ENCODE peak calls at places on chromosomes 11 and 22, in ten cellular contexts. One of them, this sample, is unnamed.

GRCh38 chr11:115939104-115939503 is 434.9 kb upstream of the CADM1 start:
- DNase-seq in AG10803: no peak
- DNase-seq in GM12865: no peak
- DNase-seq in MCF 10A: no peak
- DNase-seq in Caki2: peak
- DNase-seq in NCI-H1417 treated with DMSO at 0.1 percent for 48 hours: no peak
- DNase-seq in pancreas: no peak
- DNase-seq in GM18507: no peak
- DNase-seq in CD8-positive, alpha-beta T cell: no peak
- DNase-seq in activated CD8-positive, alpha-beta memory T cell treated with anti-CD3 and anti-CD28 coated beads, Interleukin-2, amount 50 U/mL, for 48 hours: no peak
- DNase-seq in this sample: no peak

GRCh38 chr22:25824828-25825474 is 83.0 kb downstream of the MYO18B start:
- DNase-seq in GM18507: no peak
- DNase-seq in NCI-H1417 treated with DMSO at 0.1 percent for 48 hours: no peak
- DNase-seq in Caki2: no peak
- DNase-seq in CD8-positive, alpha-beta T cell: no peak
- DNase-seq in GM12865: no peak
- DNase-seq in activated CD8-positive, alpha-beta memory T cell treated with anti-CD3 and anti-CD28 coated beads, Interleukin-2, amount 50 U/mL, for 48 hours: no peak
- DNase-seq in pancreas: no peak
- DNase-seq in MCF 10A: no peak
- DNase-seq in AG10803: no peak
- DNase-seq in this sample: no peak

GRCh38 chr22:25114369-25115362 is 85.0 kb upstream of the CRYBB3 start:
- DNase-seq in CD8-positive, alpha-beta T cell: no peak
- DNase-seq in pancreas: no peak
- DNase-seq in AG10803: no peak
- DNase-seq in GM18507: no peak
- DNase-seq in activated CD8-positive, alpha-beta memory T cell treated with anti-CD3 and anti-CD28 coated beads, Interleukin-2, amount 50 U/mL, for 48 hours: no peak
- DNase-seq in MCF 10A: no peak
- DNase-seq in NCI-H1417 treated with DMSO at 0.1 percent for 48 hours: no peak
- DNase-seq in GM12865: no peak
- DNase-seq in Caki2: no peak
- DNase-seq in this sample: no peak

GRCh38 chr11:73582636-73583035 is 15.3 kb downstream of the FAM168A start:
- DNase-seq in pancreas: no peak
- DNase-seq in GM12865: no peak
- DNase-seq in NCI-H1417 treated with DMSO at 0.1 percent for 48 hours: no peak
- DNase-seq in activated CD8-positive, alpha-beta memory T cell treated with anti-CD3 and anti-CD28 coated beads, Interleukin-2, amount 50 U/mL, for 48 hours: no peak
- DNase-seq in CD8-positive, alpha-beta T cell: no peak
- DNase-seq in MCF 10A: no peak
- DNase-seq in GM18507: no peak
- DNase-seq in AG10803: no peak
- DNase-seq in Caki2: no peak
- DNase-seq in this sample: no peak

GRCh38 chr11:121040614-121041002 is 16.7 kb downstream of the TBCEL start:
- DNase-seq in MCF 10A: no peak
- DNase-seq in pancreas: no peak
- DNase-seq in NCI-H1417 treated with DMSO at 0.1 percent for 48 hours: no peak
- DNase-seq in GM18507: no peak
- DNase-seq in activated CD8-positive, alpha-beta memory T cell treated with anti-CD3 and anti-CD28 coated beads, Interleukin-2, amount 50 U/mL, for 48 hours: no peak
- DNase-seq in CD8-positive, alpha-beta T cell: no peak
- DNase-seq in Caki2: no peak
- DNase-seq in GM12865: no peak
- DNase-seq in AG10803: no peak
- DNase-seq in this sample: no peak

GRCh38 chr11:8031248-8032115 is 44.3 kb downstream of the EIF3F start:
- DNase-seq in activated CD8-positive, alpha-beta memory T cell treated with anti-CD3 and anti-CD28 coated beads, Interleukin-2, amount 50 U/mL, for 48 hours: peak
- DNase-seq in AG10803: no peak
- DNase-seq in GM12865: no peak
- DNase-seq in NCI-H1417 treated with DMSO at 0.1 percent for 48 hours: no peak
- DNase-seq in CD8-positive, alpha-beta T cell: no peak
- DNase-seq in pancreas: no peak
- DNase-seq in GM18507: no peak
- DNase-seq in Caki2: no peak
- DNase-seq in MCF 10A: no peak
- DNase-seq in this sample: no peak

GRCh38 chr11:7665473-7666291 is 7.6 kb downstream of the CYB5R2 start:
- DNase-seq in GM18507: peak
- DNase-seq in NCI-H1417 treated with DMSO at 0.1 percent for 48 hours: no peak
- DNase-seq in pancreas: peak
- DNase-seq in Caki2: peak
- DNase-seq in activated CD8-positive, alpha-beta memory T cell treated with anti-CD3 and anti-CD28 coated beads, Interleukin-2, amount 50 U/mL, for 48 hours: peak
- DNase-seq in CD8-positive, alpha-beta T cell: peak
- DNase-seq in MCF 10A: peak
- DNase-seq in AG10803: peak
- DNase-seq in GM12865: peak
- DNase-seq in this sample: peak

GRCh38 chr11:26028294-26028954 is 303.5 kb upstream of the ANO3 start:
- DNase-seq in CD8-positive, alpha-beta T cell: no peak
- DNase-seq in NCI-H1417 treated with DMSO at 0.1 percent for 48 hours: no peak
- DNase-seq in MCF 10A: peak
- DNase-seq in GM18507: no peak
- DNase-seq in activated CD8-positive, alpha-beta memory T cell treated with anti-CD3 and anti-CD28 coated beads, Interleukin-2, amount 50 U/mL, for 48 hours: no peak
- DNase-seq in pancreas: no peak
- DNase-seq in AG10803: peak
- DNase-seq in GM12865: no peak
- DNase-seq in Caki2: peak
- DNase-seq in this sample: no peak

GRCh38 chr11:1568451-1568911 is 3.6 kb downstream of the DUSP8 start:
- DNase-seq in Caki2: no peak
- DNase-seq in GM18507: no peak
- DNase-seq in CD8-positive, alpha-beta T cell: peak
- DNase-seq in pancreas: peak
- DNase-seq in activated CD8-positive, alpha-beta memory T cell treated with anti-CD3 and anti-CD28 coated beads, Interleukin-2, amount 50 U/mL, for 48 hours: no peak
- DNase-seq in AG10803: no peak
- DNase-seq in GM12865: peak
- DNase-seq in MCF 10A: no peak
- DNase-seq in NCI-H1417 treated with DMSO at 0.1 percent for 48 hours: peak
- DNase-seq in this sample: no peak

GRCh38 chr11:12693485-12694181 is 19.4 kb downstream of the TEAD1 start:
- DNase-seq in Caki2: peak
- DNase-seq in MCF 10A: peak
- DNase-seq in pancreas: peak
- DNase-seq in AG10803: peak
- DNase-seq in GM12865: peak
- DNase-seq in activated CD8-positive, alpha-beta memory T cell treated with anti-CD3 and anti-CD28 coated beads, Interleukin-2, amount 50 U/mL, for 48 hours: no peak
- DNase-seq in NCI-H1417 treated with DMSO at 0.1 percent for 48 hours: peak
- DNase-seq in GM18507: no peak
- DNase-seq in CD8-positive, alpha-beta T cell: no peak
- DNase-seq in this sample: peak

GRCh38 chr22:50179937-50180726 is 5.6 kb upstream of the TRABD start:
- DNase-seq in AG10803: no peak
- DNase-seq in GM12865: no peak
- DNase-seq in GM18507: no peak
- DNase-seq in MCF 10A: no peak
- DNase-seq in activated CD8-positive, alpha-beta memory T cell treated with anti-CD3 and anti-CD28 coated beads, Interleukin-2, amount 50 U/mL, for 48 hours: no peak
- DNase-seq in pancreas: no peak
- DNase-seq in Caki2: no peak
- DNase-seq in NCI-H1417 treated with DMSO at 0.1 percent for 48 hours: no peak
- DNase-seq in CD8-positive, alpha-beta T cell: no peak
- DNase-seq in this sample: peak

GRCh38 chr22:21860640-21861039 is 6.8 kb downstream of the MAPK1 start:
- DNase-seq in activated CD8-positive, alpha-beta memory T cell treated with anti-CD3 and anti-CD28 coated beads, Interleukin-2, amount 50 U/mL, for 48 hours: no peak
- DNase-seq in NCI-H1417 treated with DMSO at 0.1 percent for 48 hours: no peak
- DNase-seq in CD8-positive, alpha-beta T cell: no peak
- DNase-seq in AG10803: no peak
- DNase-seq in MCF 10A: no peak
- DNase-seq in GM18507: no peak
- DNase-seq in Caki2: no peak
- DNase-seq in GM12865: no peak
- DNase-seq in pancreas: no peak
- DNase-seq in this sample: no peak

GRCh38 chr11:7251487-7251835 is 243 bp upstream of the SYT9 start:
- DNase-seq in activated CD8-positive, alpha-beta memory T cell treated with anti-CD3 and anti-CD28 coated beads, Interleukin-2, amount 50 U/mL, for 48 hours: no peak
- DNase-seq in Caki2: no peak
- DNase-seq in GM12865: no peak
- DNase-seq in MCF 10A: no peak
- DNase-seq in CD8-positive, alpha-beta T cell: no peak
- DNase-seq in GM18507: no peak
- DNase-seq in NCI-H1417 treated with DMSO at 0.1 percent for 48 hours: no peak
- DNase-seq in AG10803: no peak
- DNase-seq in pancreas: no peak
- DNase-seq in this sample: no peak

GRCh38 chr11:100777118-100777517 is 90.0 kb downstream of the ARHGAP42 start:
- DNase-seq in Caki2: peak
- DNase-seq in MCF 10A: peak
- DNase-seq in AG10803: no peak
- DNase-seq in CD8-positive, alpha-beta T cell: no peak
- DNase-seq in pancreas: no peak
- DNase-seq in activated CD8-positive, alpha-beta memory T cell treated with anti-CD3 and anti-CD28 coated beads, Interleukin-2, amount 50 U/mL, for 48 hours: no peak
- DNase-seq in GM18507: no peak
- DNase-seq in NCI-H1417 treated with DMSO at 0.1 percent for 48 hours: no peak
- DNase-seq in GM12865: no peak
- DNase-seq in this sample: no peak

GRCh38 chr11:96486890-96487633 is 97.2 kb downstream of the JRKL start:
- DNase-seq in MCF 10A: peak
- DNase-seq in AG10803: no peak
- DNase-seq in activated CD8-positive, alpha-beta memory T cell treated with anti-CD3 and anti-CD28 coated beads, Interleukin-2, amount 50 U/mL, for 48 hours: no peak
- DNase-seq in pancreas: no peak
- DNase-seq in GM12865: no peak
- DNase-seq in Caki2: peak
- DNase-seq in GM18507: no peak
- DNase-seq in CD8-positive, alpha-beta T cell: no peak
- DNase-seq in NCI-H1417 treated with DMSO at 0.1 percent for 48 hours: no peak
- DNase-seq in this sample: no peak

GRCh38 chr22:22421392-22421791 is 87.2 kb downstream of the ZNF280B start:
- DNase-seq in Caki2: no peak
- DNase-seq in pancreas: no peak
- DNase-seq in GM12865: no peak
- DNase-seq in CD8-positive, alpha-beta T cell: no peak
- DNase-seq in MCF 10A: no peak
- DNase-seq in activated CD8-positive, alpha-beta memory T cell treated with anti-CD3 and anti-CD28 coated beads, Interleukin-2, amount 50 U/mL, for 48 hours: no peak
- DNase-seq in NCI-H1417 treated with DMSO at 0.1 percent for 48 hours: no peak
- DNase-seq in AG10803: no peak
- DNase-seq in GM18507: no peak
- DNase-seq in this sample: no peak

GRCh38 chr11:17013548-17014320 is 480 bp downstream of the PLEKHA7 start:
- DNase-seq in GM18507: no peak
- DNase-seq in AG10803: no peak
- DNase-seq in Caki2: peak
- DNase-seq in pancreas: peak
- DNase-seq in GM12865: no peak
- DNase-seq in MCF 10A: peak
- DNase-seq in NCI-H1417 treated with DMSO at 0.1 percent for 48 hours: no peak
- DNase-seq in activated CD8-positive, alpha-beta memory T cell treated with anti-CD3 and anti-CD28 coated beads, Interleukin-2, amount 50 U/mL, for 48 hours: no peak
- DNase-seq in CD8-positive, alpha-beta T cell: no peak
- DNase-seq in this sample: peak

GRCh38 chr11:126284829-126285228 is 1.9 kb downstream of the TIRAP start:
- DNase-seq in pancreas: no peak
- DNase-seq in AG10803: peak
- DNase-seq in CD8-positive, alpha-beta T cell: peak
- DNase-seq in activated CD8-positive, alpha-beta memory T cell treated with anti-CD3 and anti-CD28 coated beads, Interleukin-2, amount 50 U/mL, for 48 hours: peak
- DNase-seq in GM12865: peak
- DNase-seq in Caki2: peak
- DNase-seq in MCF 10A: peak
- DNase-seq in NCI-H1417 treated with DMSO at 0.1 percent for 48 hours: no peak
- DNase-seq in GM18507: no peak
- DNase-seq in this sample: peak

GRCh38 chr11:66543263-66544107 is 2.4 kb downstream of the ZDHHC24 start:
- DNase-seq in Caki2: no peak
- DNase-seq in CD8-positive, alpha-beta T cell: peak
- DNase-seq in AG10803: no peak
- DNase-seq in pancreas: no peak
- DNase-seq in GM18507: peak
- DNase-seq in activated CD8-positive, alpha-beta memory T cell treated with anti-CD3 and anti-CD28 coated beads, Interleukin-2, amount 50 U/mL, for 48 hours: peak
- DNase-seq in GM12865: peak
- DNase-seq in NCI-H1417 treated with DMSO at 0.1 percent for 48 hours: no peak
- DNase-seq in MCF 10A: no peak
- DNase-seq in this sample: peak

GRCh38 chr11:62707277-62707771 is at the start of the genes BSCL2 and GNG3:
- DNase-seq in AG10803: no peak
- DNase-seq in CD8-positive, alpha-beta T cell: no peak
- DNase-seq in activated CD8-positive, alpha-beta memory T cell treated with anti-CD3 and anti-CD28 coated beads, Interleukin-2, amount 50 U/mL, for 48 hours: peak
- DNase-seq in GM12865: no peak
- DNase-seq in pancreas: no peak
- DNase-seq in MCF 10A: no peak
- DNase-seq in Caki2: no peak
- DNase-seq in NCI-H1417 treated with DMSO at 0.1 percent for 48 hours: no peak
- DNase-seq in GM18507: no peak
- DNase-seq in this sample: peak

GRCh38 chr22:23838686-23839468 is at the start of gene DERL3:
- DNase-seq in CD8-positive, alpha-beta T cell: peak
- DNase-seq in Caki2: peak
- DNase-seq in GM18507: peak
- DNase-seq in GM12865: peak
- DNase-seq in NCI-H1417 treated with DMSO at 0.1 percent for 48 hours: peak
- DNase-seq in activated CD8-positive, alpha-beta memory T cell treated with anti-CD3 and anti-CD28 coated beads, Interleukin-2, amount 50 U/mL, for 48 hours: peak
- DNase-seq in MCF 10A: peak
- DNase-seq in AG10803: peak
- DNase-seq in pancreas: peak
- DNase-seq in this sample: peak

GRCh38 chr11:122168218-122168617 is 52.2 kb upstream of the BLID start:
- DNase-seq in NCI-H1417 treated with DMSO at 0.1 percent for 48 hours: no peak
- DNase-seq in GM18507: no peak
- DNase-seq in GM12865: no peak
- DNase-seq in activated CD8-positive, alpha-beta memory T cell treated with anti-CD3 and anti-CD28 coated beads, Interleukin-2, amount 50 U/mL, for 48 hours: no peak
- DNase-seq in CD8-positive, alpha-beta T cell: no peak
- DNase-seq in MCF 10A: no peak
- DNase-seq in Caki2: no peak
- DNase-seq in pancreas: no peak
- DNase-seq in AG10803: no peak
- DNase-seq in this sample: no peak

GRCh38 chr11:15673408-15673811 is 558.7 kb downstream of the INSC start:
- DNase-seq in pancreas: no peak
- DNase-seq in GM12865: no peak
- DNase-seq in CD8-positive, alpha-beta T cell: no peak
- DNase-seq in Caki2: no peak
- DNase-seq in MCF 10A: peak
- DNase-seq in activated CD8-positive, alpha-beta memory T cell treated with anti-CD3 and anti-CD28 coated beads, Interleukin-2, amount 50 U/mL, for 48 hours: no peak
- DNase-seq in GM18507: no peak
- DNase-seq in AG10803: no peak
- DNase-seq in NCI-H1417 treated with DMSO at 0.1 percent for 48 hours: no peak
- DNase-seq in this sample: no peak

GRCh38 chr11:92152245-92152644 is 72.4 kb upstream of the FAT3 start:
- DNase-seq in NCI-H1417 treated with DMSO at 0.1 percent for 48 hours: no peak
- DNase-seq in CD8-positive, alpha-beta T cell: no peak
- DNase-seq in GM12865: no peak
- DNase-seq in Caki2: no peak
- DNase-seq in pancreas: no peak
- DNase-seq in activated CD8-positive, alpha-beta memory T cell treated with anti-CD3 and anti-CD28 coated beads, Interleukin-2, amount 50 U/mL, for 48 hours: no peak
- DNase-seq in MCF 10A: peak
- DNase-seq in GM18507: no peak
- DNase-seq in AG10803: peak
- DNase-seq in this sample: no peak

GRCh38 chr11:134660416-134660815 is 248.4 kb upstream of the B3GAT1 start:
- DNase-seq in CD8-positive, alpha-beta T cell: no peak
- DNase-seq in pancreas: no peak
- DNase-seq in activated CD8-positive, alpha-beta memory T cell treated with anti-CD3 and anti-CD28 coated beads, Interleukin-2, amount 50 U/mL, for 48 hours: no peak
- DNase-seq in Caki2: no peak
- DNase-seq in MCF 10A: no peak
- DNase-seq in NCI-H1417 treated with DMSO at 0.1 percent for 48 hours: no peak
- DNase-seq in AG10803: no peak
- DNase-seq in GM18507: no peak
- DNase-seq in GM12865: no peak
- DNase-seq in this sample: no peak

GRCh38 chr11:34194576-34195335 is 89.3 kb downstream of the NAT10 start:
- DNase-seq in NCI-H1417 treated with DMSO at 0.1 percent for 48 hours: no peak
- DNase-seq in MCF 10A: no peak
- DNase-seq in activated CD8-positive, alpha-beta memory T cell treated with anti-CD3 and anti-CD28 coated beads, Interleukin-2, amount 50 U/mL, for 48 hours: no peak
- DNase-seq in GM18507: no peak
- DNase-seq in Caki2: no peak
- DNase-seq in GM12865: no peak
- DNase-seq in AG10803: peak
- DNase-seq in pancreas: no peak
- DNase-seq in CD8-positive, alpha-beta T cell: no peak
- DNase-seq in this sample: no peak

GRCh38 chr11:2164861-2165555 is 4.0 kb upstream of the INS start:
- DNase-seq in MCF 10A: no peak
- DNase-seq in CD8-positive, alpha-beta T cell: no peak
- DNase-seq in pancreas: no peak
- DNase-seq in activated CD8-positive, alpha-beta memory T cell treated with anti-CD3 and anti-CD28 coated beads, Interleukin-2, amount 50 U/mL, for 48 hours: no peak
- DNase-seq in GM12865: no peak
- DNase-seq in GM18507: no peak
- DNase-seq in AG10803: no peak
- DNase-seq in Caki2: no peak
- DNase-seq in NCI-H1417 treated with DMSO at 0.1 percent for 48 hours: no peak
- DNase-seq in this sample: no peak